ENCODE peak calls at places on chromosomes 16 and 17, in nine cellular contexts. I is CD4-positive, alpha-beta T cell; A is NCI-H774; W is activated CD4-positive, alpha-beta T cell treated with anti-CD3 and anti-CD28 coated beads, Interleukin-2, amount 50 U/mL, for 4 hours; F is T-cell; K is activated naive CD4-positive, alpha-beta T cell treated with anti-CD3 and anti-CD28 coated beads for 36 hours; L is GM19239; V is lung; Y is NCI-H524. N is an unnamed sample.

GRCh38 chr16:85333337-85333736 is 221.1 kb upstream of the CIBAR2 start:
- DNase-seq in V (no peak), I (no peak), L (no peak), F (no peak), Y (no peak), A (no peak), W (no peak), K (no peak), N (no peak)

GRCh38 chr17:57356153-57356721 is 99.9 kb downstream of the MSI2 start:
- DNase-seq in F (no peak), K (no peak), A (no peak), L (no peak), V (no peak), I (no peak), W (no peak), Y (no peak), N (no peak)

GRCh38 chr17:76707985-76708807 is 2.6 kb downstream of the MXRA7 start:
- DNase-seq in I (no peak), V (no peak), F (no peak), L (no peak), W (no peak), K (no peak), A (no peak), Y (peak; percentile 98), N (no peak)

GRCh38 chr17:3963214-3964201 is 729 bp downstream of the ATP2A3 start:
- DNase-seq in A (no peak), I (peak; percentile 57), Y (no peak), V (no peak), K (peak; percentile 80), W (peak; percentile 40), F (peak; percentile 83), L (peak; percentile 64), N (peak; percentile 71)

GRCh38 chr17:57080708-57081107 is 4.3 kb upstream of the AKAP1 start:
- DNase-seq in V (no peak), K (no peak), W (no peak), I (no peak), F (no peak), A (no peak), L (no peak), Y (no peak), N (no peak)

GRCh38 chr17:8173871-8174322 is 2.3 kb downstream of the TMEM107 start:
- DNase-seq in Y (peak; percentile 54), K (no peak), F (no peak), A (no peak), W (no peak), L (no peak), I (no peak), V (no peak), N (no peak)

GRCh38 chr16:51337662-51338061 is 186.6 kb upstream of the SALL1 start:
- DNase-seq in V (no peak), A (no peak), W (no peak), Y (no peak), L (no peak), I (no peak), K (no peak), F (no peak), N (no peak)

GRCh38 chr17:19996502-19996901 is 12.7 kb upstream of the SPECC1 start:
- DNase-seq in W (no peak), L (no peak), A (no peak), K (no peak), Y (peak; percentile 79), I (no peak), V (no peak), F (no peak), N (no peak)

GRCh38 chr17:62188713-62189112 is 123.6 kb upstream of the MED13 start:
- DNase-seq in L (no peak), Y (peak; percentile 97), I (no peak), A (no peak), W (no peak), K (no peak), V (no peak), F (no peak), N (no peak)

GRCh38 chr17:73526851-73527250 is 117.4 kb downstream of the SDK2 start:
- DNase-seq in W (no peak), Y (no peak), A (no peak), V (no peak), L (no peak), K (no peak), I (no peak), F (no peak), N (no peak)

GRCh38 chr17:38735161-38735997 is 5.2 kb downstream of the CISD3 start:
- DNase-seq in K (peak; percentile 77), F (peak; percentile 68), W (peak; percentile 71), V (no peak), A (no peak), I (peak; percentile 63), Y (peak; percentile 67), L (peak; percentile 75), N (peak; percentile 70)

GRCh38 chr17:59601130-59601529 is 18.6 kb upstream of the CLTC start:
- DNase-seq in W (no peak), A (no peak), Y (no peak), I (no peak), V (no peak), L (no peak), F (no peak), K (peak; percentile 26), N (no peak)

GRCh38 chr17:27893834-27894503 is 804 bp upstream of the LYRM9 start:
- DNase-seq in K (no peak), F (no peak), W (no peak), V (no peak), L (no peak), Y (no peak), A (no peak), I (no peak), N (no peak)

GRCh38 chr17:69246726-69247375 is 18.2 kb upstream of the ABCA10 start:
- DNase-seq in K (no peak), W (no peak), Y (peak; percentile 64), I (no peak), A (peak; percentile 52), L (peak; percentile 2), F (no peak), V (no peak), N (no peak)